ENCODE peak calls at places on chromosome 2, in four cellular contexts. O is endothelial cell, H is OCI-LY7, U is tibial artery. X is an unnamed sample.
A peak's percentile ranks its signal among the peaks of the same experiment; 100 is the strongest.

GRCh38 chr2:6946722-6947121 is 29.5 kb downstream of the RNF144A start:
- DNase-seq in O (no peak), U (no peak), H (no peak), X (no peak)

GRCh38 chr2:187213788-187214187 is 234.3 kb downstream of the CALCRL start:
- DNase-seq in U (no peak), O (no peak), H (no peak), X (no peak)

GRCh38 chr2:86622878-86623548 is 652 bp downstream of the RNF103 start:
- DNase-seq in U (peak; percentile 82), H (no peak), O (peak; percentile 66), X (peak; percentile 79)

GRCh38 chr2:84481702-84482101 is 22.6 kb upstream of the SUCLG1 start:
- DNase-seq in O (no peak), H (no peak), U (no peak), X (no peak)

GRCh38 chr2:238761802-238762373 is 86.0 kb upstream of the TWIST2 start:
- DNase-seq in U (no peak), H (no peak), O (peak; percentile 24), X (no peak)

GRCh38 chr2:224261316-224261715 is 140.6 kb downstream of the FAM124B start:
- DNase-seq in H (no peak), U (no peak), O (no peak), X (no peak)

GRCh38 chr2:111662039-111662740 is 221.8 kb downstream of the ANAPC1 start:
- DNase-seq in U (no peak), H (no peak), O (no peak), X (no peak)

GRCh38 chr2:70994055-70994444 is 623 bp downstream of the TEX261 start:
- DNase-seq in O (no peak), U (no peak), H (peak; percentile 33), X (peak; percentile 61)

GRCh38 chr2:29560566-29560965 is 360.8 kb downstream of the ALK start:
- DNase-seq in H (no peak), O (no peak), U (no peak), X (no peak)

GRCh38 chr2:96111823-96112500 is 4.4 kb downstream of the ADRA2B start:
- DNase-seq in U (peak; percentile 53), O (no peak), H (peak; percentile 32), X (no peak)

GRCh38 chr2:84850471-84850870 is 30.4 kb downstream of the TRABD2A start:
- DNase-seq in H (no peak), O (no peak), U (no peak), X (no peak)

GRCh38 chr2:12761109-12761508 is 44.4 kb downstream of the TRIB2 start:
- DNase-seq in U (no peak), O (no peak), H (no peak), X (no peak)

GRCh38 chr2:113406114-113406513 is 31.4 kb upstream of the ZNG1B start:
- DNase-seq in O (no peak), H (peak; percentile 72), U (no peak), X (no peak)

GRCh38 chr2:27353762-27354596 is 2.6 kb downstream of the GTF3C2 start:
- DNase-seq in O (no peak), H (no peak), U (no peak), X (no peak)

GRCh38 chr2:158953454-158953853 is 15.0 kb upstream of the TANC1 start:
- DNase-seq in H (no peak), O (no peak), U (no peak), X (no peak)

GRCh38 chr2:10124538-10125045 is 2.1 kb downstream of the RRM2 start:
- DNase-seq in U (peak; percentile 33), O (peak; percentile 51), H (peak; percentile 83), X (peak; percentile 63)

GRCh38 chr2:151305129-151305691 is 15.7 kb upstream of the NMI start:
- DNase-seq in O (no peak), U (no peak), H (no peak), X (no peak)

GRCh38 chr2:240919161-240919781 is 13.1 kb downstream of the CROCC2 start:
- DNase-seq in O (no peak), H (no peak), U (peak; percentile 61), X (no peak)

GRCh38 chr2:150125188-150125587 is 362.3 kb downstream of the RND3 start:
- DNase-seq in U (no peak), H (no peak), O (no peak), X (no peak)

GRCh38 chr2:165018207-165018606 is 62.9 kb upstream of the SLC38A11 start:
- DNase-seq in U (no peak), H (peak; percentile 4), O (no peak), X (no peak)

GRCh38 chr2:106107509-106108131 is 86.5 kb downstream of the UXS1 start:
- DNase-seq in H (no peak), O (no peak), U (no peak), X (peak; percentile 76)

GRCh38 chr2:1010373-1011017 is 59.8 kb downstream of the SNTG2 start:
- DNase-seq in U (no peak), O (no peak), H (no peak), X (no peak)

GRCh38 chr2:119483896-119484718 is 40.2 kb downstream of the SCTR start:
- DNase-seq in U (no peak), H (no peak), O (no peak), X (no peak)

GRCh38 chr2:96848264-96848663 is 4.4 kb upstream of the ANKRD23 start:
- DNase-seq in O (no peak), H (no peak), U (no peak), X (no peak)

GRCh38 chr2:70932631-70933230 is 3.0 kb upstream of the ATP6V1B1 start:
- DNase-seq in O (no peak), H (no peak), U (peak; percentile 53), X (no peak)

GRCh38 chr2:204749319-204749718 is 204.0 kb downstream of the PARD3B start:
- DNase-seq in O (no peak), H (no peak), U (no peak), X (no peak)

GRCh38 chr2:109434351-109434750 is 179.4 kb downstream of the SEPTIN10 start:
- DNase-seq in U (peak; percentile 53), O (no peak), H (no peak), X (no peak)

GRCh38 chr2:60303685-60304084 is 249.8 kb downstream of the BCL11A start:
- DNase-seq in H (no peak), U (no peak), O (no peak), X (no peak)

GRCh38 chr2:67256892-67257291 is 140.2 kb upstream of the ETAA1 start:
- DNase-seq in O (no peak), U (no peak), H (no peak), X (no peak)

GRCh38 chr2:157938556-157938955 is 62.4 kb upstream of the ACVR1 start:
- DNase-seq in U (no peak), O (no peak), H (no peak), X (no peak)

GRCh38 chr2:207395535-207396251 is 134.1 kb upstream of the CREB1 start:
- DNase-seq in H (no peak), U (no peak), O (no peak), X (no peak)

GRCh38 chr2:177633111-177633510 is 240.5 kb downstream of the AGPS start:
- DNase-seq in O (no peak), H (no peak), U (no peak), X (no peak)

GRCh38 chr2:1914541-1915165 is 170.3 kb upstream of the PXDN start:
- DNase-seq in U (no peak), O (no peak), H (no peak), X (no peak)

GRCh38 chr2:220297093-220297492 is 669.7 kb downstream of the SLC4A3 start:
- DNase-seq in H (no peak), U (no peak), O (no peak), X (no peak)

GRCh38 chr2:173854840-173855239 is 110.3 kb downstream of the SP3 start:
- DNase-seq in H (no peak), O (no peak), U (no peak), X (no peak)

GRCh38 chr2:19380532-19380931 is 22.1 kb upstream of the OSR1 start:
- DNase-seq in O (no peak), H (no peak), U (no peak), X (no peak)

GRCh38 chr2:19378939-19379338 is 20.5 kb upstream of the OSR1 start:
- DNase-seq in U (no peak), H (no peak), O (no peak), X (no peak)

GRCh38 chr2:19371996-19372582 is 13.7 kb upstream of the OSR1 start:
- DNase-seq in U (no peak), O (no peak), H (no peak), X (no peak)

GRCh38 chr2:19373352-19373751 is 14.9 kb upstream of the OSR1 start:
- DNase-seq in U (no peak), O (no peak), H (no peak), X (no peak)

GRCh38 chr2:19377717-19378116 is 19.3 kb upstream of the OSR1 start:
- DNase-seq in H (no peak), U (no peak), O (no peak), X (no peak)
- TF ChIP-seq CTCF in H (peak; percentile 33), U (no peak), O (no peak), X (no peak)

GRCh38 chr2:216408426-216409315 is 3.6 kb upstream of the SMARCAL1 start:
- DNase-seq in O (no peak), U (no peak), H (peak; percentile 13), X (no peak)
- TF ChIP-seq CTCF in O (no peak), U (no peak), H (peak; percentile 42), X (no peak)

DNA sequence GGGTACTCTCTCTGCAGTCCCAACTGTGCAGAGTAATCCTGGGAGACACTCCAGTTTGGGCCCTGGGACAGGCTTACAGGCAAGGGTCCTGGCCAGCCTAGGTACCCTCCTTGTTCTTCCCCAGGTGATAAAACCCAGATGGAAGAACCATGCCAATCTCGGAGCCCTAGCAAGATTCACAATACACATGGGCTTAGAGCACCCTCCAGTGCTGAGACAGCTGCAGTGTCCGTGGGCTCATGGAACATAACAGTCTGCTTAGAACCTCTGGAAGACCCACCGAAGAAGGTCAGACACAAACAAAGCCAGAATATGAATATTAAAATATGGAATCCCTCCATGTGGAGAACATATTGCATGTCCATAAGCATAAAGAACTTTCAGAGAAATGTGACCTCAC is 568.1 kb downstream of the KCNJ3 start:
- DNase-seq in U (no peak), O (no peak), H (peak; percentile 8), X (no peak)
- TF ChIP-seq CTCF in U (no peak), O (no peak), H (peak; percentile 58), X (no peak)

GRCh38 chr2:43163365-43163715 is 63.1 kb downstream of the ZFP36L2 start:
- DNase-seq in U (no peak), O (no peak), H (no peak), X (no peak)

GRCh38 chr2:43164686-43165085 is 61.7 kb downstream of the ZFP36L2 start:
- DNase-seq in U (no peak), O (no peak), H (no peak), X (no peak)

GRCh38 chr2:43161650-43162542 is 64.5 kb downstream of the ZFP36L2 start:
- DNase-seq in H (no peak), U (no peak), O (no peak), X (no peak)

GRCh38 chr2:43168016-43168369 is 58.4 kb downstream of the ZFP36L2 start:
- DNase-seq in H (no peak), U (no peak), O (no peak), X (no peak)

DNA sequence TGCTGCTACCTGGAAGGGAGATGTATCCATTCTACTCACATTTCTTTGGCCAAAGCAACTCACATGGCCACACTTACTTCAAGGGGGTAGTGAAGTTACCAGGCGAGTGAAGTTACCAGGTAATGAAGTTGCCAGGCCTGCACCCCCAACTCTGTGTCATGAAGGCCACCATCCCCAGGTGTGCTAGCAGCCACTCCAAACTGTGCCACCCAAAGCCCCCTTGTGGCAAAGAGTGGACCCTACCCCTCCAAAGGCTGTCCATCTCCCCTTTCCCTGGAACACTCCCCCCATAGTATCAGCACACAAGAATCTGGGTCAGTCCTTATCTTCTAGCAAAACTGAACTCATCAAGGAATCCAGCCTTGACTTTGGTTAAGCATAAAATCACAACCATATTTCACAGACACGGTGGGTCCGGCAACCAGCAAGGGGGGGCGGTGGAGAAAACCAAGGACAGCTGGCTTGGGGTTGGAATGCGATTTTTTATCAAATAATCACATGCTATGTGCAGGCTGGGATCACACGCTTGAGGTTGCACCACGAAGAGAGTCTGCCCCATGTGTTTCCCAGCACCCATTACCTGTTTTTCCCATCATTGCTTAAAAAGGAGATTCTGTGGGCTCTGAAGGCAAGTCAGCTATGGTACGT is 60.9 kb downstream of the ZFP36L2 start:
- DNase-seq in H (peak; percentile 24), O (peak; percentile 16), U (no peak), X (no peak)
- TF ChIP-seq CTCF in H (peak; percentile 62), O (peak; percentile 41), U (no peak), X (no peak)